ENCODE peak calls at places on chromosome 4, in seven cellular contexts. M, G, L, I, W, B and A are unnamed samples.

GRCh38 chr4:54877006-54877405 is 219.2 kb downstream of the KIT start:
- DNase-seq in G (no peak), L (no peak), B (peak), M (no peak), W (no peak), I (no peak), A (peak)

GRCh38 chr4:151709071-151709470 is 51.7 kb downstream of the GATB start:
- DNase-seq in M (no peak), W (no peak), B (no peak), L (no peak), G (no peak), I (no peak), A (no peak)

GRCh38 chr4:61149278-61149677 is 50.8 kb upstream of the ADGRL3 start:
- DNase-seq in L (no peak), B (no peak), I (peak), W (no peak), M (no peak), G (no peak), A (no peak)

GRCh38 chr4:42446823-42447222 is 49.5 kb downstream of the SHISA3 start:
- DNase-seq in L (no peak), G (no peak), W (no peak), I (no peak), B (no peak), M (no peak), A (no peak)

GRCh38 chr4:118865091-118865708 is 23.5 kb upstream of the SYNPO2 start:
- DNase-seq in W (no peak), I (peak), L (peak), G (no peak), B (peak), M (no peak), A (peak)

GRCh38 chr4:70269674-70270073 is 27.3 kb downstream of the CSN3 start:
- DNase-seq in B (peak), I (peak), M (no peak), G (no peak), W (no peak), L (peak), A (peak)

GRCh38 chr4:61214680-61215079 is 14.6 kb downstream of the ADGRL3 start:
- DNase-seq in G (no peak), L (no peak), M (no peak), I (no peak), B (no peak), W (no peak), A (peak)

GRCh38 chr4:123833156-123833555 is 436.6 kb downstream of the SPRY1 start:
- DNase-seq in L (no peak), B (peak), M (no peak), I (no peak), W (no peak), G (no peak), A (no peak)

GRCh38 chr4:14967982-14968381 is 34.3 kb upstream of the CPEB2 start:
- DNase-seq in G (no peak), I (no peak), L (no peak), M (no peak), W (no peak), B (no peak), A (no peak)

GRCh38 chr4:76874176-76874575 is 23.8 kb downstream of the SOWAHB start:
- DNase-seq in B (no peak), L (peak), M (no peak), W (no peak), G (no peak), I (no peak), A (peak)

GRCh38 chr4:179695175-179695574 is 2252.9 kb upstream of the AGA start:
- DNase-seq in W (no peak), L (no peak), M (no peak), I (peak), G (no peak), B (peak), A (peak)

GRCh38 chr4:153186046-153186728 is 18.1 kb upstream of the TRIM2 start:
- DNase-seq in W (no peak), I (no peak), B (no peak), L (no peak), G (no peak), M (no peak), A (no peak)

GRCh38 chr4:108425988-108426387 is 194.4 kb upstream of the RPL34 start:
- DNase-seq in I (peak), G (no peak), L (no peak), W (no peak), M (no peak), B (peak), A (no peak)

GRCh38 chr4:75584067-75584466 is 28.2 kb downstream of the ODAPH start:
- DNase-seq in G (no peak), L (no peak), I (peak), W (no peak), M (no peak), B (peak), A (no peak)

GRCh38 chr4:38082424-38083374 is 122.5 kb downstream of the PTTG2 start:
- DNase-seq in L (no peak), I (peak), G (no peak), M (no peak), W (no peak), B (no peak), A (no peak)

GRCh38 chr4:145154573-145154972 is 25.8 kb downstream of the OTUD4 start:
- DNase-seq in L (peak), M (no peak), I (peak), G (no peak), W (no peak), B (peak), A (peak)

GRCh38 chr4:80173387-80173786 is 23.9 kb upstream of the PRDM8 start:
- DNase-seq in I (peak), G (no peak), B (peak), M (no peak), L (no peak), W (no peak), A (no peak)